ENCODE peak calls at places on chromosomes 5 and 9, in eight cellular contexts. S, C, A, G, Q, N, D and Z are unnamed samples.

GRCh38 chr5:152511531-152512132 is 106.6 kb upstream of the NMUR2 start:
- DNase-seq in S (no peak), C (no peak), A (no peak), G (no peak), Q (no peak), N (no peak), D (no peak), Z (no peak)

GRCh38 chr9:36037580-36038169 is 962 bp downstream of the RECK start:
- DNase-seq in S (peak; percentile 55), C (no peak), A (no peak), G (no peak), Q (no peak), N (peak; percentile 22), D (no peak), Z (peak; percentile 45)

GRCh38 chr5:173472164-173472563 is 143.9 kb upstream of the STC2 start:
- DNase-seq in S (peak; percentile 97), C (peak; percentile 99), A (no peak), G (peak; percentile 57), Q (peak; percentile 98), N (peak; percentile 77), D (peak; percentile 93), Z (peak; percentile 99)

GRCh38 chr9:114484854-114485443 is 20.3 kb downstream of the WHRN start:
- DNase-seq in S (peak; percentile 78), C (peak; percentile 51), A (peak; percentile 92), G (no peak), Q (peak; percentile 82), N (no peak), D (no peak), Z (peak; percentile 64)

GRCh38 chr9:82124090-82124489 is 135.5 kb downstream of the SPATA31D1 start:
- DNase-seq in S (peak; percentile 79), C (peak; percentile 83), A (no peak), G (no peak), Q (peak; percentile 88), N (no peak), D (no peak), Z (peak; percentile 81)

GRCh38 chr5:159157552-159157951 is 51.8 kb downstream of the RNF145 start:
- DNase-seq in S (no peak), C (no peak), A (no peak), G (no peak), Q (no peak), N (no peak), D (no peak), Z (no peak)

GRCh38 chr5:38796000-38796738 is 49.6 kb upstream of the OSMR start:
- DNase-seq in S (peak; percentile 51), C (peak; percentile 22), A (no peak), G (no peak), Q (no peak), N (no peak), D (peak; percentile 80), Z (peak; percentile 9)

GRCh38 chr5:112776301-112776856 is 38.7 kb downstream of the APC start:
- DNase-seq in S (peak; percentile 94), C (peak; percentile 72), A (no peak), G (no peak), Q (peak; percentile 83), N (no peak), D (no peak), Z (peak; percentile 93)

GRCh38 chr5:143499480-143500114 is 96.1 kb upstream of the NR3C1 start:
- DNase-seq in S (no peak), C (no peak), A (no peak), G (no peak), Q (no peak), N (no peak), D (no peak), Z (peak; percentile 7)

GRCh38 chr9:21326526-21327139 is 8.6 kb downstream of the KLHL9 start:
- DNase-seq in S (peak; percentile 60), C (peak; percentile 51), A (no peak), G (no peak), Q (peak; percentile 25), N (no peak), D (no peak), Z (peak; percentile 64)

DNA sequence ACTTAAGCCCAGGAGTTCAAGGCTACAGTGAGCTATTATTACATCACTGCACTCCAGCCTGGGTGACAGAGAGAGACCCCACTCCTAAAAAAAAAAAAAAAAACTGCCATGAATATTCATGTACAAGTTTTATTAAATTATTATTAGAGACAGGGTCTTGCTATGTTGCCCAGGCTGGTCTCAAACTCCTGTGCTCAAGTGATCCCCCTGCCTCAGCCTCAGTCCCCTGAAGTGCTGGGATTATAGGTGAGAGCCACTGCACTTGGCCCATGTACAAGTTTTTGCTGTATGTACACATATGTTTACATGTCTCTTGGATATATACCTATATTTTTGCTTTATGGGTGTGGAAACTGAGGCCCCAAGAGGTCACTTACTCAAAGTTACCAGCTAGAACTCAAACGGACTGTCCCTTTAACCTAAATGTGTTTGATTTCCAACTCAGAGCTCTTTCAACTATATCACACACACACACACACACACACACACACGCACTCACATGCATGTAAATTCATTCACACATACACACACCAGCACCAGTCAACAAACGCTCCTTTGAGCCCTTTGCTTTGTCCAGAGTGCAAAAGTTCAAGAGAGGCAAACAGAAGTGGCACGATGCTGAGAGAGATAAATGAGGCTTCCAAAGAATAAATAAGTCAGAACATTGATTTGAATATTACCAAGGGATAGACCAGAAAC is 42.3 kb upstream of the STRBP start:
- DNase-seq in S (no peak), C (no peak), A (no peak), G (no peak), Q (no peak), N (no peak), D (no peak), Z (no peak)
- H3K4me3 ChIP-seq in S (no peak overlapping the region), C (no peak overlapping the region), A (no peak overlapping the region), G (no peak overlapping the region), Q (no peak overlapping the region), N (no peak overlapping the region), D (no peak overlapping the region), Z (no peak overlapping the region)

GRCh38 chr5:130109152-130109551 is 204.9 kb downstream of the CHSY3 start:
- DNase-seq in S (peak; percentile 68), C (peak; percentile 57), A (no peak), G (no peak), Q (no peak), N (no peak), D (no peak), Z (peak; percentile 65)
- TF ChIP-seq CTCF in S (peak; percentile 63), C (peak; percentile 67), A (no peak), G (peak; percentile 23), Q (peak; percentile 51), N (peak; percentile 62), D (peak; percentile 56), Z (peak; percentile 64)

GRCh38 chr5:98463676-98464075 is 309.8 kb upstream of the RGMB start:
- DNase-seq in S (no peak), C (no peak), A (no peak), G (no peak), Q (no peak), N (no peak), D (no peak), Z (no peak)

GRCh38 chr5:98468188-98468869 is 305.1 kb upstream of the RGMB start:
- DNase-seq in S (peak; percentile 94), C (peak; percentile 79), A (no peak), G (no peak), Q (peak; percentile 92), N (peak; percentile 78), D (no peak), Z (peak; percentile 85)

GRCh38 chr5:98461485-98461884 is 312.0 kb upstream of the RGMB start:
- DNase-seq in S (no peak), C (no peak), A (no peak), G (no peak), Q (no peak), N (no peak), D (no peak), Z (no peak)

GRCh38 chr5:98463222-98463621 is 310.2 kb upstream of the RGMB start:
- DNase-seq in S (no peak), C (no peak), A (no peak), G (no peak), Q (no peak), N (no peak), D (no peak), Z (no peak)

DNA sequence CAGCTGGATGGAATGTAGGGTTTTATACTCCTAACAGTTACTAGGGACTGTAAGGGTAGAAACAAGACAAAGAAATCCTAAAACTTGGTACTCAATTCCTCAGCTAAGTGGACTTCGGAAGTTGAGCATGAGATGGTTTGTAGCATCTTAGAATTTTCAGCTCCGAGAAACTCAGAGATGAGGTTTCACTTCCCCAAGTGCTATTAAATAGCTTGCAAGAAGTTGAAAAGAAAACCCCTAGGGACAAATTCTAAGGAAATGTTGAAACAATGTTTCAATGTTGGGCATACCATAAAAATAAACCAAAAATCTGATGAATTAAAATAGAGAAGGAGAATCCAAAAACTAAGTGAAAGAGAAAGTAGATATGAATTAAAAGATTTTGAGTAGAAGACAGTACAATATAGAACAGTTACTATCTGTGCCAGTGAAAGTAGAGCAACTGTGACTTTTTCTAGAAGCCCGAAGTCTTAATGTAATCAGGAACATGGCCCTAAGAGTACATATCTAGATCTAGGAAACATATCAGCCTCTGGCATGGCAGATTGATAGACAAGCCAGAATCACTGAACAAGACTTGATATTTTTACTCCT is 308.6 kb upstream of the RGMB start:
- DNase-seq in S (peak; percentile 57), C (no peak), A (no peak), G (no peak), Q (no peak), N (no peak), D (no peak), Z (peak; percentile 48)
- H3K4me3 ChIP-seq in S (no peak overlapping the region), C (no peak overlapping the region), A (no peak overlapping the region), G (no peak overlapping the region), Q (no peak overlapping the region), N (no peak overlapping the region), D (no peak overlapping the region), Z (no peak overlapping the region)

GRCh38 chr5:177552839-177553455 is 1.4 kb downstream of the FAM193B start:
- DNase-seq in S (peak; percentile 39), C (no peak), A (no peak), G (peak; percentile 23), Q (no peak), N (no peak), D (peak; percentile 58), Z (no peak)
- TF ChIP-seq CTCF in S (no peak), C (peak; percentile 9), A (no peak), G (no peak), Q (no peak), N (no peak), D (no peak), Z (no peak)